ENCODE peak calls at places on chromosome 18, in ten cellular contexts. C, B, A, S, U, Y, W, O, M and R are unnamed samples.

GRCh38 chr18:56615738-56616520 is 22.5 kb downstream of the TXNL1 start:
- DNase-seq in C (no peak), B (no peak), A (no peak), S (no peak), U (no peak), Y (no peak), W (no peak), O (no peak), M (no peak), R (no peak)

GRCh38 chr18:50947899-50948298 is 19.9 kb upstream of the ELAC1 start:
- DNase-seq in C (no peak), B (no peak), A (no peak), S (no peak), U (no peak), Y (no peak), W (peak), O (no peak), M (peak), R (no peak)

GRCh38 chr18:77053616-77054287 is 78.8 kb downstream of the MBP start:
- DNase-seq in C (no peak), B (no peak), A (no peak), S (no peak), U (no peak), Y (no peak), W (no peak), O (no peak), M (no peak), R (no peak)

GRCh38 chr18:286515-287310 is 18.9 kb upstream of the THOC1 start:
- DNase-seq in C (no peak), B (no peak), A (no peak), S (no peak), U (no peak), Y (no peak), W (peak), O (no peak), M (peak), R (no peak)

GRCh38 chr18:58387716-58388115 is 241.2 kb downstream of the ALPK2 start:
- DNase-seq in C (no peak), B (no peak), A (no peak), S (no peak), U (no peak), Y (no peak), W (no peak), O (no peak), M (no peak), R (no peak)

GRCh38 chr18:48802543-48803428 is 148.0 kb downstream of the SMAD7 start:
- DNase-seq in C (no peak), B (no peak), A (no peak), S (no peak), U (peak), Y (no peak), W (no peak), O (no peak), M (no peak), R (no peak)

GRCh38 chr18:62493033-62493862 is 29.6 kb upstream of the ZCCHC2 start:
- DNase-seq in C (no peak), B (no peak), A (no peak), S (no peak), U (no peak), Y (no peak), W (no peak), O (no peak), M (no peak), R (no peak)

GRCh38 chr18:62196079-62196478 is 9.0 kb downstream of the RELCH start:
- DNase-seq in C (no peak), B (no peak), A (no peak), S (no peak), U (no peak), Y (no peak), W (no peak), O (no peak), M (no peak), R (no peak)

GRCh38 chr18:76496200-76496890 is 1.3 kb upstream of the ZNF516 start:
- DNase-seq in C (no peak), B (no peak), A (no peak), S (peak), U (peak), Y (no peak), W (no peak), O (no peak), M (peak), R (no peak)

GRCh38 chr18:63132819-63133200 is 186.8 kb downstream of the BCL2 start:
- DNase-seq in C (no peak), B (no peak), A (no peak), S (peak), U (no peak), Y (no peak), W (no peak), O (no peak), M (no peak), R (no peak)

GRCh38 chr18:67010916-67011315 is 407.0 kb upstream of the CDH19 start:
- DNase-seq in C (no peak), B (no peak), A (no peak), S (no peak), U (no peak), Y (no peak), W (peak), O (no peak), M (peak), R (no peak)

GRCh38 chr18:36031407-36031806 is 36.0 kb downstream of the RPRD1A start:
- DNase-seq in C (no peak), B (no peak), A (no peak), S (no peak), U (no peak), Y (no peak), W (no peak), O (no peak), M (no peak), R (no peak)

GRCh38 chr18:12838178-12838634 is 45.8 kb downstream of the PTPN2 start:
- DNase-seq in C (peak), B (no peak), A (peak), S (no peak), U (no peak), Y (no peak), W (peak), O (no peak), M (peak), R (no peak)

GRCh38 chr18:54444309-54444914 is 86.7 kb downstream of the C18orf54 start:
- DNase-seq in C (peak), B (peak), A (no peak), S (no peak), U (peak), Y (peak), W (peak), O (no peak), M (peak), R (no peak)

GRCh38 chr18:23281626-23282436 is 146.5 kb downstream of the CABLES1 start:
- DNase-seq in C (no peak), B (no peak), A (peak), S (no peak), U (no peak), Y (no peak), W (peak), O (no peak), M (no peak), R (no peak)

GRCh38 chr18:79530821-79531220 is 135.1 kb downstream of the NFATC1 start:
- DNase-seq in C (no peak), B (no peak), A (no peak), S (no peak), U (no peak), Y (no peak), W (no peak), O (no peak), M (no peak), R (no peak)

GRCh38 chr18:21168880-21169279 is 57.3 kb upstream of the ROCK1 start:
- DNase-seq in C (no peak), B (no peak), A (no peak), S (no peak), U (no peak), Y (no peak), W (no peak), O (no peak), M (no peak), R (no peak)

GRCh38 chr18:32730068-32730467 is 42.8 kb downstream of the KLHL14 start:
- DNase-seq in C (no peak), B (no peak), A (no peak), S (no peak), U (no peak), Y (no peak), W (no peak), O (no peak), M (no peak), R (no peak)

GRCh38 chr18:63071566-63072175 is 247.9 kb downstream of the BCL2 start:
- DNase-seq in C (no peak), B (no peak), A (no peak), S (no peak), U (no peak), Y (no peak), W (no peak), O (no peak), M (no peak), R (no peak)

GRCh38 chr18:213505-213904 is 54.3 kb downstream of the THOC1 start:
- DNase-seq in C (no peak), B (no peak), A (no peak), S (no peak), U (no peak), Y (no peak), W (no peak), O (no peak), M (no peak), R (no peak)

GRCh38 chr18:75896865-75897264 is 469.4 kb upstream of the SMIM21 start:
- DNase-seq in C (peak), B (no peak), A (no peak), S (no peak), U (no peak), Y (no peak), W (peak), O (no peak), M (peak), R (no peak)

GRCh38 chr18:58417752-58418151 is 211.1 kb downstream of the ALPK2 start:
- DNase-seq in C (no peak), B (no peak), A (no peak), S (no peak), U (no peak), Y (no peak), W (peak), O (no peak), M (no peak), R (no peak)

GRCh38 chr18:23857756-23858155 is 156.8 kb upstream of the TTC39C start:
- DNase-seq in C (peak), B (no peak), A (no peak), S (peak), U (no peak), Y (no peak), W (no peak), O (no peak), M (no peak), R (no peak)

GRCh38 chr18:24919141-24919540 is 432.8 kb downstream of the ZNF521 start:
- DNase-seq in C (no peak), B (no peak), A (no peak), S (no peak), U (no peak), Y (no peak), W (no peak), O (no peak), M (no peak), R (no peak)

GRCh38 chr18:64017870-64018269 is 48.0 kb downstream of the SERPINB8 start:
- DNase-seq in C (peak), B (no peak), A (no peak), S (peak), U (no peak), Y (no peak), W (peak), O (no peak), M (peak), R (no peak)

GRCh38 chr18:44107187-44107586 is 573.5 kb upstream of the SETBP1 start:
- DNase-seq in C (no peak), B (no peak), A (no peak), S (no peak), U (no peak), Y (no peak), W (no peak), O (no peak), M (peak), R (no peak)

GRCh38 chr18:46250084-46250811 is 146.1 kb downstream of the HAUS1 start:
- DNase-seq in C (no peak), B (peak), A (peak), S (no peak), U (no peak), Y (peak), W (peak), O (peak), M (no peak), R (peak)

GRCh38 chr18:6521804-6522418 is 107.2 kb upstream of the L3MBTL4 start:
- DNase-seq in C (no peak), B (no peak), A (peak), S (no peak), U (no peak), Y (no peak), W (peak), O (no peak), M (peak), R (no peak)

GRCh38 chr18:45566025-45566740 is 49.1 kb upstream of the SLC14A2 start:
- DNase-seq in C (no peak), B (no peak), A (peak), S (no peak), U (no peak), Y (no peak), W (peak), O (no peak), M (no peak), R (no peak)

GRCh38 chr18:79480171-79480981 is 84.6 kb downstream of the NFATC1 start:
- DNase-seq in C (no peak), B (no peak), A (no peak), S (no peak), U (no peak), Y (no peak), W (no peak), O (no peak), M (no peak), R (no peak)

GRCh38 chr18:3350566-3351527 is 88.9 kb downstream of the MYL12B start:
- DNase-seq in C (no peak), B (no peak), A (peak), S (no peak), U (no peak), Y (no peak), W (peak), O (no peak), M (peak), R (no peak)

GRCh38 chr18:73461038-73461779 is 593.4 kb upstream of the NETO1 start:
- DNase-seq in C (no peak), B (no peak), A (no peak), S (no peak), U (no peak), Y (no peak), W (no peak), O (no peak), M (no peak), R (no peak)

GRCh38 chr18:9387891-9388290 is 53.3 kb downstream of the TWSG1 start:
- DNase-seq in C (no peak), B (no peak), A (no peak), S (no peak), U (no peak), Y (no peak), W (no peak), O (no peak), M (no peak), R (no peak)

GRCh38 chr18:33924576-33924975 is 300.1 kb downstream of the NOL4 start:
- DNase-seq in C (no peak), B (no peak), A (no peak), S (peak), U (no peak), Y (no peak), W (no peak), O (no peak), M (no peak), R (no peak)

GRCh38 chr18:32742620-32743019 is 30.2 kb downstream of the KLHL14 start:
- DNase-seq in C (no peak), B (no peak), A (no peak), S (no peak), U (no peak), Y (no peak), W (no peak), O (no peak), M (no peak), R (no peak)

GRCh38 chr18:6741290-6741689 is 11.8 kb downstream of the ARHGAP28 start:
- DNase-seq in C (no peak), B (no peak), A (no peak), S (no peak), U (no peak), Y (no peak), W (peak), O (no peak), M (peak), R (no peak)

GRCh38 chr18:76803814-76804213 is 18.5 kb upstream of the ZNF236 start:
- DNase-seq in C (peak), B (peak), A (no peak), S (peak), U (peak), Y (peak), W (peak), O (peak), M (peak), R (peak)

GRCh38 chr18:55461843-55462242 is 126.1 kb downstream of the TCF4 start:
- DNase-seq in C (no peak), B (no peak), A (no peak), S (no peak), U (no peak), Y (no peak), W (no peak), O (no peak), M (no peak), R (no peak)